ENCODE peak calls at places on chromosome 15, in four cellular contexts. C is EL, K is skeletal muscle cell, F is lower leg skin. T is an unnamed sample.

GRCh38 chr15:48992545-48992944 is 28.8 kb upstream of the SHC4 start:
- DNase-seq in C (no peak), K (no peak), F (no peak), T (no peak)

GRCh38 chr15:58520464-58520863 is 88.7 kb downstream of the LIPC start:
- DNase-seq in C (no peak), K (no peak), F (peak), T (peak)

GRCh38 chr15:61124195-61124594 is 104.9 kb downstream of the RORA start:
- DNase-seq in C (no peak), K (no peak), F (no peak), T (no peak)

GRCh38 chr15:57370929-57371328 is 5.4 kb upstream of the CGNL1 start:
- DNase-seq in C (no peak), K (no peak), F (no peak), T (no peak)

GRCh38 chr15:92708635-92709034 is 53.1 kb upstream of the FAM174B start:
- DNase-seq in C (no peak), K (no peak), F (peak), T (no peak)

GRCh38 chr15:57031082-57031481 is 112.6 kb downstream of the TCF12 start:
- DNase-seq in C (no peak), K (no peak), F (no peak), T (no peak)

GRCh38 chr15:52143862-52144261 is 31.3 kb upstream of the BCL2L10 start:
- DNase-seq in C (peak), K (peak), F (no peak), T (peak)

GRCh38 chr15:68619303-68619698 is 40.5 kb downstream of the CORO2B start:
- DNase-seq in C (no peak), K (no peak), F (no peak), T (no peak)

GRCh38 chr15:48596415-48596814 is 49.1 kb downstream of the FBN1 start:
- DNase-seq in C (no peak), K (peak), F (no peak), T (no peak)

GRCh38 chr15:42919308-42919707 is 1.3 kb downstream of the TTBK2 start:
- DNase-seq in C (no peak), K (no peak), F (no peak), T (peak)

GRCh38 chr15:96264801-96265515 is 65.5 kb upstream of the NR2F2 start:
- DNase-seq in C (peak), K (peak), F (no peak), T (peak)

GRCh38 chr15:40471778-40472130 is 970 bp downstream of the CHST14 start:
- DNase-seq in C (peak), K (no peak), F (no peak), T (no peak)

T was measured in SJCRH30.